ENCODE peak calls at places on chromosome 17, in five cellular contexts. One of them, this sample, is unnamed.

GRCh38 chr17:50087246-50087911 is 7.8 kb upstream of the PDK2 start:
- DNase-seq in K562: peak
- DNase-seq in HepG2: peak
- DNase-seq in SK-N-SH: peak
- DNase-seq in HCT116: peak
- DNase-seq in this sample: no peak

GRCh38 chr17:57463103-57463885 is 207.0 kb downstream of the MSI2 start:
- DNase-seq in K562: peak
- DNase-seq in HepG2: peak
- DNase-seq in HCT116: no peak
- DNase-seq in SK-N-SH: no peak
- DNase-seq in this sample: peak

GRCh38 chr17:77419547-77420475 is 279.0 kb downstream of the SEC14L1 start:
- DNase-seq in SK-N-SH: peak
- DNase-seq in HepG2: peak
- DNase-seq in K562: peak
- DNase-seq in HCT116: no peak
- DNase-seq in this sample: no peak

GRCh38 chr17:42067371-42068180 is 17.2 kb upstream of the C17orf113 start:
- DNase-seq in K562: peak
- DNase-seq in HepG2: peak
- DNase-seq in SK-N-SH: peak
- DNase-seq in HCT116: no peak
- DNase-seq in this sample: no peak

GRCh38 chr17:46851029-46851741 is at the start of gene WNT9B:
- DNase-seq in HepG2: peak
- DNase-seq in K562: peak
- DNase-seq in HCT116: no peak
- DNase-seq in SK-N-SH: peak
- DNase-seq in this sample: no peak

GRCh38 chr17:15963670-15964110 is 18.8 kb downstream of the ADORA2B start:
- DNase-seq in K562: no peak
- DNase-seq in HepG2: no peak
- DNase-seq in HCT116: peak
- DNase-seq in SK-N-SH: no peak
- DNase-seq in this sample: no peak

GRCh38 chr17:3004150-3004801 is 59.1 kb downstream of the OR1D5 start:
- DNase-seq in HepG2: peak
- DNase-seq in K562: no peak
- DNase-seq in SK-N-SH: peak
- DNase-seq in HCT116: peak
- DNase-seq in this sample: peak

GRCh38 chr17:78366109-78366848 is 6.4 kb upstream of the SOCS3 start:
- DNase-seq in HepG2: no peak
- DNase-seq in HCT116: no peak
- DNase-seq in K562: no peak
- DNase-seq in SK-N-SH: no peak
- DNase-seq in this sample: no peak

GRCh38 chr17:66855204-66855603 is 20.3 kb downstream of the CACNG5 start:
- DNase-seq in K562: peak
- DNase-seq in HCT116: no peak
- DNase-seq in SK-N-SH: no peak
- DNase-seq in HepG2: no peak
- DNase-seq in this sample: no peak

GRCh38 chr17:38663125-38663751 is 11.5 kb downstream of the EPOP start:
- DNase-seq in HepG2: peak
- DNase-seq in K562: peak
- DNase-seq in HCT116: peak
- DNase-seq in SK-N-SH: peak
- DNase-seq in this sample: no peak

GRCh38 chr17:34178047-34178446 is 77.0 kb upstream of the CCL2 start:
- DNase-seq in K562: no peak
- DNase-seq in HCT116: no peak
- DNase-seq in HepG2: no peak
- DNase-seq in SK-N-SH: no peak
- DNase-seq in this sample: no peak

GRCh38 chr17:59519132-59519531 is 46.3 kb upstream of the DHX40 start:
- DNase-seq in HCT116: no peak
- DNase-seq in HepG2: no peak
- DNase-seq in SK-N-SH: no peak
- DNase-seq in K562: no peak
- DNase-seq in this sample: no peak

GRCh38 chr17:79619636-79620206 is 8.9 kb upstream of the RBFOX3 start:
- DNase-seq in HepG2: no peak
- DNase-seq in HCT116: no peak
- DNase-seq in K562: no peak
- DNase-seq in SK-N-SH: peak
- DNase-seq in this sample: no peak

GRCh38 chr17:222172-222571 is 40.7 kb upstream of the DOC2B start:
- DNase-seq in HepG2: no peak
- DNase-seq in HCT116: no peak
- DNase-seq in SK-N-SH: no peak
- DNase-seq in K562: no peak
- DNase-seq in this sample: no peak

GRCh38 chr17:27544350-27545131 is 86.4 kb upstream of the LGALS9 start:
- DNase-seq in HCT116: no peak
- DNase-seq in K562: peak
- DNase-seq in HepG2: no peak
- DNase-seq in SK-N-SH: no peak
- DNase-seq in this sample: peak

GRCh38 chr17:38509008-38509771 is 80.9 kb downstream of the ARHGAP23 start:
- DNase-seq in K562: peak
- DNase-seq in SK-N-SH: peak
- DNase-seq in HepG2: peak
- DNase-seq in HCT116: peak
- DNase-seq in this sample: no peak

GRCh38 chr17:79845601-79845949 is 6.3 kb upstream of the CBX4 start:
- DNase-seq in K562: peak
- DNase-seq in SK-N-SH: no peak
- DNase-seq in HepG2: peak
- DNase-seq in HCT116: no peak
- DNase-seq in this sample: no peak

GRCh38 chr17:19485800-19486340 is 47.8 kb upstream of the SLC47A1 start:
- DNase-seq in K562: no peak
- DNase-seq in HepG2: no peak
- DNase-seq in HCT116: no peak
- DNase-seq in SK-N-SH: no peak
- DNase-seq in this sample: no peak

GRCh38 chr17:3004925-3005324 is 58.5 kb downstream of the OR1D5 start:
- DNase-seq in HCT116: no peak
- DNase-seq in K562: no peak
- DNase-seq in SK-N-SH: peak
- DNase-seq in HepG2: no peak
- DNase-seq in this sample: no peak

GRCh38 chr17:9237661-9238301 is 216.5 kb downstream of the NTN1 start:
- DNase-seq in K562: no peak
- DNase-seq in HepG2: peak
- DNase-seq in SK-N-SH: no peak
- DNase-seq in HCT116: no peak
- DNase-seq in this sample: no peak

GRCh38 chr17:49595980-49596379 is 20.3 kb downstream of the NXPH3 start:
- DNase-seq in HepG2: no peak
- DNase-seq in K562: no peak
- DNase-seq in HCT116: no peak
- DNase-seq in SK-N-SH: no peak
- DNase-seq in this sample: no peak

GRCh38 chr17:57861000-57861736 is 11.3 kb upstream of the MRPS23 start:
- DNase-seq in K562: peak
- DNase-seq in HepG2: peak
- DNase-seq in SK-N-SH: peak
- DNase-seq in HCT116: peak
- DNase-seq in this sample: no peak

GRCh38 chr17:64118452-64118979 is 11.4 kb downstream of the ERN1 start:
- DNase-seq in HepG2: no peak
- DNase-seq in SK-N-SH: no peak
- DNase-seq in K562: peak
- DNase-seq in HCT116: no peak
- DNase-seq in this sample: no peak

GRCh38 chr17:42180411-42180921 is 476 bp downstream of the KCNH4 start:
- DNase-seq in HCT116: no peak
- DNase-seq in SK-N-SH: peak
- DNase-seq in K562: no peak
- DNase-seq in HepG2: no peak
- DNase-seq in this sample: no peak

GRCh38 chr17:53570731-53571130 is 252.0 kb upstream of the KIF2B start:
- DNase-seq in SK-N-SH: no peak
- DNase-seq in HCT116: no peak
- DNase-seq in HepG2: no peak
- DNase-seq in K562: no peak
- DNase-seq in this sample: no peak

GRCh38 chr17:68777243-68777855 is 176.2 kb upstream of the FAM20A start:
- DNase-seq in HepG2: peak
- DNase-seq in SK-N-SH: peak
- DNase-seq in HCT116: peak
- DNase-seq in K562: peak
- DNase-seq in this sample: no peak

GRCh38 chr17:15261063-15261817 is 3.9 kb downstream of the PMP22 start:
- DNase-seq in SK-N-SH: peak
- DNase-seq in HCT116: no peak
- DNase-seq in HepG2: peak
- DNase-seq in K562: peak
- DNase-seq in this sample: no peak

DNA sequence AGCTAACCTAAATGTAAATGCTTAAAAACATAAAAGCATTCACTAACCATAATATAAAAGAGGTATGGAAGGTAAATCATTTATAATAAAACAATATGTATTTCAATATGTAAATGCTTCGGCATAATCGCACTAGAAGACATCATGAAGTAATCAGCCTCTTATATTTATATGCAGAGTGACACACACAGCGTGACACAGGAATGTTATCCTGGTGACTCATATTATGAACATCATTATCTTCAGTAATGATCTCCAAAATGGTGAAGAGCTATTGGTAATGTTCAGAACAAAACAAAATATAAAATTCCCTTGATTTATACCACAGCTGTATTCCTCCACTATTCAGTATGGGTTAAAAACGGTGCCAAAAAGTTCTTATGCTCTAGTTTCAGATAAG is 53.9 kb downstream of the AIPL1 start:
- DNase-seq in SK-N-SH: no peak
- DNase-seq in K562: no peak
- DNase-seq in HCT116: no peak
- DNase-seq in HepG2: no peak
- DNase-seq in this sample: no peak
- TF ChIP-seq REST in SK-N-SH: no peak
- TF ChIP-seq REST in K562: no peak
- TF ChIP-seq REST in HCT116: no peak
- TF ChIP-seq REST in HepG2: no peak
- TF ChIP-seq REST in this sample: no peak

GRCh38 chr17:65175952-65176351 is 38.8 kb downstream of the RGS9 start:
- DNase-seq in HCT116: no peak
- DNase-seq in HepG2: no peak
- DNase-seq in K562: no peak
- DNase-seq in SK-N-SH: no peak
- DNase-seq in this sample: no peak

GRCh38 chr17:65176646-65177409 is 39.7 kb downstream of the RGS9 start:
- DNase-seq in SK-N-SH: no peak
- DNase-seq in HCT116: no peak
- DNase-seq in HepG2: no peak
- DNase-seq in K562: no peak
- DNase-seq in this sample: no peak

GRCh38 chr17:65174974-65175373 is 37.8 kb downstream of the RGS9 start:
- DNase-seq in K562: no peak
- DNase-seq in SK-N-SH: no peak
- DNase-seq in HepG2: no peak
- DNase-seq in HCT116: no peak
- DNase-seq in this sample: no peak

GRCh38 chr17:65181237-65182061 is 44.3 kb downstream of the RGS9 start:
- DNase-seq in HepG2: no peak
- DNase-seq in HCT116: no peak
- DNase-seq in SK-N-SH: no peak
- DNase-seq in K562: no peak
- DNase-seq in this sample: peak

GRCh38 chr17:65177901-65178300 is 40.7 kb downstream of the RGS9 start:
- DNase-seq in HepG2: no peak
- DNase-seq in K562: no peak
- DNase-seq in HCT116: no peak
- DNase-seq in SK-N-SH: no peak
- DNase-seq in this sample: no peak
- TF ChIP-seq YY1 in HepG2: no peak
- TF ChIP-seq YY1 in K562: no peak
- TF ChIP-seq YY1 in HCT116: no peak
- TF ChIP-seq YY1 in SK-N-SH: no peak
- TF ChIP-seq YY1 in this sample: no peak

GRCh38 chr17:8053600-8053999 is 14.7 kb downstream of the ALOX15B start:
- DNase-seq in K562: no peak
- DNase-seq in SK-N-SH: no peak
- DNase-seq in HepG2: no peak
- DNase-seq in HCT116: no peak
- DNase-seq in this sample: no peak

GRCh38 chr17:8057691-8058114 is 18.8 kb downstream of the ALOX15B start:
- DNase-seq in K562: peak
- DNase-seq in HepG2: peak
- DNase-seq in SK-N-SH: peak
- DNase-seq in HCT116: peak
- DNase-seq in this sample: peak

GRCh38 chr17:8056232-8056975 is 17.5 kb downstream of the ALOX15B start:
- DNase-seq in HepG2: peak
- DNase-seq in HCT116: no peak
- DNase-seq in SK-N-SH: no peak
- DNase-seq in K562: no peak
- DNase-seq in this sample: peak

GRCh38 chr17:8056976-8057625 is 18.2 kb downstream of the ALOX15B start:
- DNase-seq in HCT116: no peak
- DNase-seq in K562: no peak
- DNase-seq in SK-N-SH: no peak
- DNase-seq in HepG2: peak
- DNase-seq in this sample: no peak

GRCh38 chr17:8055851-8056231 is 17.0 kb downstream of the ALOX15B start:
- DNase-seq in HepG2: no peak
- DNase-seq in HCT116: no peak
- DNase-seq in K562: no peak
- DNase-seq in SK-N-SH: no peak
- DNase-seq in this sample: no peak
- TF ChIP-seq REST in HepG2: no peak
- TF ChIP-seq REST in HCT116: no peak
- TF ChIP-seq REST in K562: no peak
- TF ChIP-seq REST in SK-N-SH: no peak
- TF ChIP-seq REST in this sample: no peak

GRCh38 chr17:54969658-54970572 is 1.4 kb downstream of the STXBP4 start:
- DNase-seq in HepG2: peak
- DNase-seq in K562: no peak
- DNase-seq in SK-N-SH: no peak
- DNase-seq in HCT116: no peak
- DNase-seq in this sample: no peak

GRCh38 chr17:54968259-54968953 is at the start of the genes COX11 and STXBP4:
- DNase-seq in HCT116: peak
- DNase-seq in HepG2: peak
- DNase-seq in K562: peak
- DNase-seq in SK-N-SH: peak
- DNase-seq in this sample: peak

GRCh38 chr17:54971147-54971546 is 2.6 kb downstream of the STXBP4 start:
- DNase-seq in SK-N-SH: no peak
- DNase-seq in K562: no peak
- DNase-seq in HepG2: peak
- DNase-seq in HCT116: no peak
- DNase-seq in this sample: no peak

GRCh38 chr17:54968954-54969400 is 412 bp downstream of the STXBP4 start:
- DNase-seq in HCT116: no peak
- DNase-seq in SK-N-SH: peak
- DNase-seq in K562: no peak
- DNase-seq in HepG2: peak
- DNase-seq in this sample: no peak

GRCh38 chr17:54967621-54968258 is 714 bp downstream of the COX11 start:
- DNase-seq in SK-N-SH: peak
- DNase-seq in HCT116: peak
- DNase-seq in HepG2: peak
- DNase-seq in K562: peak
- DNase-seq in this sample: no peak
- TF ChIP-seq YY1 in SK-N-SH: no peak
- TF ChIP-seq YY1 in HCT116: no peak
- TF ChIP-seq YY1 in HepG2: no peak
- TF ChIP-seq YY1 in K562: no peak
- TF ChIP-seq YY1 in this sample: no peak